ENCODE peak calls at places on chromosome 1, in nine cellular contexts. One of them, this sample, is unnamed.

GRCh38 chr1:39196244-39197215 is 8.0 kb upstream of the MACF1 start:
- DNase-seq in epithelial cell of esophagus: no peak
- DNase-seq in endothelial cell of umbilical vein: peak; percentile 70
- DNase-seq in upper lobe of right lung: no peak
- DNase-seq in mucosa of descending colon: no peak
- DNase-seq in suprapubic skin: no peak
- DNase-seq in HFFc6: peak; percentile 53
- DNase-seq in progenitor cell of endocrine pancreas: no peak
- DNase-seq in psoas muscle: no peak
- DNase-seq in this sample: no peak

GRCh38 chr1:205014772-205015171 is 28.2 kb upstream of the CNTN2 start:
- DNase-seq in progenitor cell of endocrine pancreas: no peak
- DNase-seq in endothelial cell of umbilical vein: no peak
- DNase-seq in psoas muscle: no peak
- DNase-seq in upper lobe of right lung: no peak
- DNase-seq in epithelial cell of esophagus: no peak
- DNase-seq in HFFc6: no peak
- DNase-seq in mucosa of descending colon: no peak
- DNase-seq in suprapubic skin: no peak
- DNase-seq in this sample: no peak

GRCh38 chr1:55868026-55868425 is 652.9 kb upstream of the USP24 start:
- DNase-seq in endothelial cell of umbilical vein: peak; percentile 6
- DNase-seq in psoas muscle: no peak
- DNase-seq in HFFc6: no peak
- DNase-seq in upper lobe of right lung: no peak
- DNase-seq in suprapubic skin: no peak
- DNase-seq in epithelial cell of esophagus: no peak
- DNase-seq in mucosa of descending colon: no peak
- DNase-seq in progenitor cell of endocrine pancreas: no peak
- DNase-seq in this sample: no peak

GRCh38 chr1:162856260-162856659 is 4.7 kb downstream of the CCDC190 start:
- DNase-seq in mucosa of descending colon: no peak
- DNase-seq in upper lobe of right lung: no peak
- DNase-seq in HFFc6: peak; percentile 94
- DNase-seq in suprapubic skin: no peak
- DNase-seq in progenitor cell of endocrine pancreas: no peak
- DNase-seq in epithelial cell of esophagus: peak; percentile 92
- DNase-seq in endothelial cell of umbilical vein: peak; percentile 91
- DNase-seq in psoas muscle: no peak
- DNase-seq in this sample: no peak

GRCh38 chr1:192529031-192529755 is 46.4 kb upstream of the RGS1 start:
- DNase-seq in mucosa of descending colon: no peak
- DNase-seq in endothelial cell of umbilical vein: peak; percentile 37
- DNase-seq in psoas muscle: no peak
- DNase-seq in progenitor cell of endocrine pancreas: no peak
- DNase-seq in epithelial cell of esophagus: no peak
- DNase-seq in upper lobe of right lung: no peak
- DNase-seq in HFFc6: peak; percentile 17
- DNase-seq in suprapubic skin: no peak
- DNase-seq in this sample: no peak

GRCh38 chr1:57131701-57132394 is 166.0 kb upstream of the C8B start:
- DNase-seq in upper lobe of right lung: no peak
- DNase-seq in psoas muscle: no peak
- DNase-seq in suprapubic skin: no peak
- DNase-seq in HFFc6: no peak
- DNase-seq in progenitor cell of endocrine pancreas: no peak
- DNase-seq in endothelial cell of umbilical vein: no peak
- DNase-seq in epithelial cell of esophagus: peak; percentile 84
- DNase-seq in mucosa of descending colon: no peak
- DNase-seq in this sample: no peak

GRCh38 chr1:156943756-156944155 is 23.3 kb downstream of the LRRC71 start:
- DNase-seq in progenitor cell of endocrine pancreas: no peak
- DNase-seq in suprapubic skin: peak; percentile 32
- DNase-seq in psoas muscle: peak; percentile 26
- DNase-seq in epithelial cell of esophagus: no peak
- DNase-seq in HFFc6: no peak
- DNase-seq in upper lobe of right lung: no peak
- DNase-seq in mucosa of descending colon: no peak
- DNase-seq in endothelial cell of umbilical vein: no peak
- DNase-seq in this sample: no peak

GRCh38 chr1:13899856-13900255 is 199.9 kb downstream of the PRDM2 start:
- DNase-seq in HFFc6: no peak
- DNase-seq in psoas muscle: no peak
- DNase-seq in upper lobe of right lung: no peak
- DNase-seq in progenitor cell of endocrine pancreas: no peak
- DNase-seq in endothelial cell of umbilical vein: no peak
- DNase-seq in epithelial cell of esophagus: no peak
- DNase-seq in suprapubic skin: no peak
- DNase-seq in mucosa of descending colon: no peak
- DNase-seq in this sample: no peak

GRCh38 chr1:226097866-226098625 is 35.5 kb downstream of the H3-3A start:
- DNase-seq in upper lobe of right lung: no peak
- DNase-seq in epithelial cell of esophagus: peak; percentile 94
- DNase-seq in suprapubic skin: no peak
- DNase-seq in endothelial cell of umbilical vein: no peak
- DNase-seq in psoas muscle: no peak
- DNase-seq in mucosa of descending colon: no peak
- DNase-seq in progenitor cell of endocrine pancreas: no peak
- DNase-seq in HFFc6: no peak
- DNase-seq in this sample: no peak

GRCh38 chr1:210536263-210536961 is 207.7 kb downstream of the HHAT start:
- DNase-seq in suprapubic skin: no peak
- DNase-seq in upper lobe of right lung: no peak
- DNase-seq in progenitor cell of endocrine pancreas: no peak
- DNase-seq in epithelial cell of esophagus: no peak
- DNase-seq in endothelial cell of umbilical vein: no peak
- DNase-seq in HFFc6: peak; percentile 0
- DNase-seq in mucosa of descending colon: no peak
- DNase-seq in psoas muscle: no peak
- DNase-seq in this sample: no peak

GRCh38 chr1:27400035-27400962 is 7.9 kb downstream of the GPR3 start:
- DNase-seq in HFFc6: no peak
- DNase-seq in endothelial cell of umbilical vein: no peak
- DNase-seq in epithelial cell of esophagus: no peak
- DNase-seq in psoas muscle: no peak
- DNase-seq in progenitor cell of endocrine pancreas: no peak
- DNase-seq in upper lobe of right lung: no peak
- DNase-seq in mucosa of descending colon: no peak
- DNase-seq in suprapubic skin: no peak
- DNase-seq in this sample: no peak

GRCh38 chr1:239987103-239987745 is 104.5 kb upstream of the FMN2 start:
- DNase-seq in HFFc6: peak; percentile 37
- DNase-seq in endothelial cell of umbilical vein: peak; percentile 24
- DNase-seq in progenitor cell of endocrine pancreas: no peak
- DNase-seq in psoas muscle: no peak
- DNase-seq in mucosa of descending colon: no peak
- DNase-seq in suprapubic skin: no peak
- DNase-seq in upper lobe of right lung: no peak
- DNase-seq in epithelial cell of esophagus: peak; percentile 51
- DNase-seq in this sample: no peak

GRCh38 chr1:90717356-90717664 is 208 bp upstream of the BARHL2 start:
- DNase-seq in HFFc6: no peak
- DNase-seq in upper lobe of right lung: no peak
- DNase-seq in epithelial cell of esophagus: no peak
- DNase-seq in psoas muscle: no peak
- DNase-seq in mucosa of descending colon: no peak
- DNase-seq in suprapubic skin: no peak
- DNase-seq in endothelial cell of umbilical vein: no peak
- DNase-seq in progenitor cell of endocrine pancreas: no peak
- DNase-seq in this sample: peak; percentile 82

GRCh38 chr1:30788580-30789387 is 31.2 kb upstream of the LAPTM5 start:
- DNase-seq in suprapubic skin: no peak
- DNase-seq in HFFc6: no peak
- DNase-seq in psoas muscle: no peak
- DNase-seq in progenitor cell of endocrine pancreas: no peak
- DNase-seq in endothelial cell of umbilical vein: no peak
- DNase-seq in mucosa of descending colon: peak; percentile 11
- DNase-seq in upper lobe of right lung: no peak
- DNase-seq in epithelial cell of esophagus: peak; percentile 33
- DNase-seq in this sample: no peak

GRCh38 chr1:198575715-198576641 is 35.5 kb upstream of the ATP6V1G3 start:
- DNase-seq in endothelial cell of umbilical vein: no peak
- DNase-seq in psoas muscle: no peak
- DNase-seq in suprapubic skin: no peak
- DNase-seq in HFFc6: peak; percentile 28
- DNase-seq in progenitor cell of endocrine pancreas: no peak
- DNase-seq in upper lobe of right lung: no peak
- DNase-seq in epithelial cell of esophagus: peak; percentile 49
- DNase-seq in mucosa of descending colon: no peak
- DNase-seq in this sample: no peak

GRCh38 chr1:1407957-1408318 is 845 bp upstream of the MRPL20 start:
- DNase-seq in progenitor cell of endocrine pancreas: no peak
- DNase-seq in mucosa of descending colon: no peak
- DNase-seq in psoas muscle: no peak
- DNase-seq in HFFc6: no peak
- DNase-seq in endothelial cell of umbilical vein: no peak
- DNase-seq in suprapubic skin: no peak
- DNase-seq in epithelial cell of esophagus: no peak
- DNase-seq in upper lobe of right lung: no peak
- DNase-seq in this sample: no peak

GRCh38 chr1:91129017-91129416 is 107.2 kb upstream of the ZNF644 start:
- DNase-seq in psoas muscle: no peak
- DNase-seq in upper lobe of right lung: no peak
- DNase-seq in HFFc6: no peak
- DNase-seq in progenitor cell of endocrine pancreas: no peak
- DNase-seq in mucosa of descending colon: no peak
- DNase-seq in suprapubic skin: no peak
- DNase-seq in endothelial cell of umbilical vein: no peak
- DNase-seq in epithelial cell of esophagus: no peak
- DNase-seq in this sample: no peak

GRCh38 chr1:23629728-23630290 is 61.8 kb upstream of the RPL11 start:
- DNase-seq in epithelial cell of esophagus: peak; percentile 75
- DNase-seq in suprapubic skin: no peak
- DNase-seq in upper lobe of right lung: no peak
- DNase-seq in psoas muscle: no peak
- DNase-seq in endothelial cell of umbilical vein: no peak
- DNase-seq in progenitor cell of endocrine pancreas: no peak
- DNase-seq in HFFc6: no peak
- DNase-seq in mucosa of descending colon: no peak
- DNase-seq in this sample: no peak

GRCh38 chr1:184890539-184890973 is 83.8 kb downstream of the NIBAN1 start:
- DNase-seq in HFFc6: peak; percentile 75
- DNase-seq in psoas muscle: no peak
- DNase-seq in progenitor cell of endocrine pancreas: no peak
- DNase-seq in upper lobe of right lung: no peak
- DNase-seq in suprapubic skin: no peak
- DNase-seq in mucosa of descending colon: no peak
- DNase-seq in endothelial cell of umbilical vein: no peak
- DNase-seq in epithelial cell of esophagus: peak; percentile 9
- DNase-seq in this sample: no peak

GRCh38 chr1:6260961-6261614 is at the start of gene GPR153:
- DNase-seq in mucosa of descending colon: peak; percentile 70
- DNase-seq in psoas muscle: no peak
- DNase-seq in progenitor cell of endocrine pancreas: no peak
- DNase-seq in endothelial cell of umbilical vein: peak; percentile 15
- DNase-seq in upper lobe of right lung: peak; percentile 77
- DNase-seq in epithelial cell of esophagus: peak; percentile 72
- DNase-seq in HFFc6: no peak
- DNase-seq in suprapubic skin: no peak
- DNase-seq in this sample: no peak

GRCh38 chr1:160399544-160400283 is 650 bp upstream of the VANGL2 start:
- DNase-seq in psoas muscle: no peak
- DNase-seq in HFFc6: no peak
- DNase-seq in epithelial cell of esophagus: no peak
- DNase-seq in endothelial cell of umbilical vein: no peak
- DNase-seq in upper lobe of right lung: no peak
- DNase-seq in mucosa of descending colon: no peak
- DNase-seq in progenitor cell of endocrine pancreas: no peak
- DNase-seq in suprapubic skin: no peak
- DNase-seq in this sample: no peak
- TF ChIP-seq CTCF in psoas muscle: no peak
- TF ChIP-seq CTCF in HFFc6: no peak
- TF ChIP-seq CTCF in epithelial cell of esophagus: no peak
- TF ChIP-seq CTCF in endothelial cell of umbilical vein: no peak
- TF ChIP-seq CTCF in upper lobe of right lung: no peak
- TF ChIP-seq CTCF in mucosa of descending colon: no peak
- TF ChIP-seq CTCF in progenitor cell of endocrine pancreas: peak; percentile 37
- TF ChIP-seq CTCF in suprapubic skin: no peak
- TF ChIP-seq CTCF in this sample: no peak

DNA sequence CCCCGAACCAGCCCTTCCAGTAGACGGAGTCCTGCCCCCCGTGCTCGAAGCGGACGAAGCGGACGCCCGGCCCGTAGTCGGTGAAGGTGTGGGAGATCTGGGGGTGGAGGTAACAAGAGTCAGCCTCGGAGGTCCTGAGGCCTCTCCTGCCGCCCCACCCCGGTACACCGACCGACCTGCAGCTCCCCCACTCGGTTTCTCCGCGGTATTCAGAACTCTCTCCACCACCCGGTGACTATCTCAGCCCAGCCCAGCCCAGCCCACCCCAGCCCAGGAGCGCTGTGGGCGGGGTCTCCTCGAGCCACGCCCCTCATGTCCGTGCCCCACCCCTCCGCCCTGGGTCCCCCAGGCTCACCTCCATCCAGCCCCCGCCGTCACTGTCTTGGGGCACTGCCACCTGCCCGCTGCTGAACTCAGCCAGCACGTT is 5.5 kb downstream of the FBXO2 start:
- DNase-seq in suprapubic skin: no peak
- DNase-seq in epithelial cell of esophagus: peak; percentile 58
- DNase-seq in HFFc6: no peak
- DNase-seq in endothelial cell of umbilical vein: no peak
- DNase-seq in mucosa of descending colon: peak; percentile 55
- DNase-seq in psoas muscle: no peak
- DNase-seq in progenitor cell of endocrine pancreas: no peak
- DNase-seq in upper lobe of right lung: peak; percentile 73
- DNase-seq in this sample: peak; percentile 89
- TF ChIP-seq CTCF in suprapubic skin: no peak
- TF ChIP-seq CTCF in epithelial cell of esophagus: peak; percentile 10
- TF ChIP-seq CTCF in HFFc6: no peak
- TF ChIP-seq CTCF in endothelial cell of umbilical vein: no peak
- TF ChIP-seq CTCF in mucosa of descending colon: no peak
- TF ChIP-seq CTCF in psoas muscle: no peak
- TF ChIP-seq CTCF in progenitor cell of endocrine pancreas: no peak
- TF ChIP-seq CTCF in upper lobe of right lung: no peak
- TF ChIP-seq CTCF in this sample: no peak

DNA sequence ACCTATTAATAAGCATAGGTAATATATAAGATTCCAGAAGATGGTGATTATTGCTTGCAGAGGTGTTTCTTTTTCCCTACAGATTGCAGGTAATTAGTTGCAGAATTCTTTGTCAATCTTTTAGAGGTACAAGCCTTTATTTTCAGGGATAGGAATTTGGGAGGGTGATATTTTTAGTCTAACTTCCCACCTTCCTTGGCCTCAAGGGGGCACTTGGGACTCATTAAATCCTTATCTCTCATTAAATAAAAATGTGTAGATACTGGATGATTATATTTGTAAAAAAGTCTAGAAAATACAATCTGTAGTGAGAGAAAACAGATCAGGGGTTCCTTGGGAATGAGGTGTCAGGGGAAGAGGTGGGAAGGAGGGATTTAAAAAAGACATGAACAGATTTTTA is 179.2 kb downstream of the PATJ start:
- DNase-seq in HFFc6: no peak
- DNase-seq in suprapubic skin: no peak
- DNase-seq in endothelial cell of umbilical vein: no peak
- DNase-seq in epithelial cell of esophagus: no peak
- DNase-seq in progenitor cell of endocrine pancreas: no peak
- DNase-seq in mucosa of descending colon: no peak
- DNase-seq in upper lobe of right lung: no peak
- DNase-seq in psoas muscle: no peak
- DNase-seq in this sample: no peak
- TF ChIP-seq CTCF in HFFc6: peak; percentile 45
- TF ChIP-seq CTCF in suprapubic skin: no peak
- TF ChIP-seq CTCF in endothelial cell of umbilical vein: peak; percentile 4
- TF ChIP-seq CTCF in epithelial cell of esophagus: no peak
- TF ChIP-seq CTCF in progenitor cell of endocrine pancreas: no peak
- TF ChIP-seq CTCF in mucosa of descending colon: no peak
- TF ChIP-seq CTCF in upper lobe of right lung: no peak
- TF ChIP-seq CTCF in psoas muscle: no peak
- TF ChIP-seq CTCF in this sample: no peak

GRCh38 chr1:202005958-202006357 is 4.4 kb upstream of the ELF3 start:
- DNase-seq in upper lobe of right lung: no peak
- DNase-seq in progenitor cell of endocrine pancreas: no peak
- DNase-seq in endothelial cell of umbilical vein: peak; percentile 33
- DNase-seq in HFFc6: peak; percentile 29
- DNase-seq in psoas muscle: no peak
- DNase-seq in suprapubic skin: no peak
- DNase-seq in mucosa of descending colon: no peak
- DNase-seq in epithelial cell of esophagus: no peak
- DNase-seq in this sample: no peak
- TF ChIP-seq CTCF in upper lobe of right lung: peak; percentile 16
- TF ChIP-seq CTCF in progenitor cell of endocrine pancreas: peak; percentile 55
- TF ChIP-seq CTCF in endothelial cell of umbilical vein: peak; percentile 27
- TF ChIP-seq CTCF in HFFc6: peak; percentile 78
- TF ChIP-seq CTCF in psoas muscle: peak; percentile 19
- TF ChIP-seq CTCF in suprapubic skin: peak; percentile 12
- TF ChIP-seq CTCF in mucosa of descending colon: no peak
- TF ChIP-seq CTCF in epithelial cell of esophagus: peak; percentile 39
- TF ChIP-seq CTCF in this sample: peak; percentile 36

This sample was measured in upper lobe of left lung.